ENCODE peak calls at places on chromosomes 12 and 14, in five cellular contexts. R is body of pancreas, J is mesenchymal stem cell, U is A549, F is sigmoid colon. H is an unnamed sample.
A peak's percentile ranks its signal among the peaks of the same experiment; 100 is the strongest.

GRCh38 chr12:19639781-19640180 is 200.5 kb downstream of the AEBP2 start:
- DNase-seq in R (no peak), J (no peak), U (no peak), F (no peak), H (no peak)

GRCh38 chr12:31029916-31030562 is 43.6 kb upstream of the DDX11 start:
- DNase-seq in R (no peak), J (no peak), U (no peak), F (no peak), H (no peak)

GRCh38 chr14:65879218-65880009 is 466.9 kb downstream of the FUT8 start:
- DNase-seq in R (no peak), J (peak; percentile 2), U (peak; percentile 14), F (no peak), H (no peak)

GRCh38 chr14:72682188-72682587 is 211.7 kb downstream of the DPF3 start:
- DNase-seq in R (no peak), J (peak; percentile 33), U (no peak), F (no peak), H (no peak)

GRCh38 chr12:88623777-88624548 is 43.7 kb upstream of the KITLG start:
- DNase-seq in R (no peak), J (no peak), U (no peak), F (no peak), H (no peak)

GRCh38 chr12:121794532-121795028 is 1.1 kb upstream of the RHOF start:
- DNase-seq in R (peak; percentile 55), J (no peak), U (no peak), F (peak; percentile 83), H (peak; percentile 56)

GRCh38 chr12:83010169-83010804 is 323.6 kb downstream of the TMTC2 start:
- DNase-seq in R (no peak), J (no peak), U (no peak), F (no peak), H (no peak)

GRCh38 chr14:102966256-102966655 is 43.8 kb downstream of the AMN start:
- DNase-seq in R (no peak), J (no peak), U (no peak), F (no peak), H (no peak)

GRCh38 chr12:69897744-69898143 is 72.7 kb downstream of the MYRFL start:
- DNase-seq in R (peak; percentile 18), J (peak; percentile 80), U (no peak), F (no peak), H (no peak)

GRCh38 chr12:118103231-118103600 is 595 bp downstream of the VSIG10 start:
- DNase-seq in R (peak; percentile 7), J (no peak), U (peak; percentile 26), F (peak; percentile 66), H (peak; percentile 48)

GRCh38 chr12:37541356-37541755 is 775.2 kb upstream of the ALG10B start:
- DNase-seq in R (no peak), J (no peak), U (no peak), F (no peak), H (no peak)
- H3K9me3 ChIP-seq in R (no peaks in the 10 kb centered on the region), J (peaks cover 4% of the 10 kb centered on the region), U (no peaks in the 10 kb centered on the region), F (no peaks in the 10 kb centered on the region), H (no peaks in the 10 kb centered on the region)

GRCh38 chr12:109583733-109584132 is 10.1 kb downstream of the MVK start:
- DNase-seq in R (no peak), J (no peak), U (no peak), F (no peak), H (no peak)

GRCh38 chr12:109581856-109582255 is 8.3 kb downstream of the MVK start:
- DNase-seq in R (no peak), J (peak; percentile 68), U (no peak), F (no peak), H (no peak)

GRCh38 chr12:109580684-109581333 is 7.2 kb downstream of the MVK start:
- DNase-seq in R (no peak), J (no peak), U (no peak), F (no peak), H (no peak)

GRCh38 chr12:109581334-109581691 is 7.7 kb downstream of the MVK start:
- DNase-seq in R (no peak), J (no peak), U (no peak), F (no peak), H (no peak)

GRCh38 chr12:109582636-109583035 is 9.0 kb downstream of the MVK start:
- DNase-seq in R (no peak), J (no peak), U (no peak), F (no peak), H (no peak)
- H3K9me3 ChIP-seq in R (no peaks in the 10 kb centered on the region), J (no peaks in the 10 kb centered on the region), U (no peaks in the 10 kb centered on the region), F (no peaks in the 10 kb centered on the region), H (no peaks in the 10 kb centered on the region)

GRCh38 chr14:28307506-28307905 is 459.1 kb upstream of the FOXG1 start:
- DNase-seq in R (no peak), J (no peak), U (no peak), F (no peak), H (no peak)

GRCh38 chr14:28305938-28306337 is 460.6 kb upstream of the FOXG1 start:
- DNase-seq in R (no peak), J (no peak), U (no peak), F (no peak), H (no peak)

GRCh38 chr14:28303248-28303647 is 463.3 kb upstream of the FOXG1 start:
- DNase-seq in R (no peak), J (no peak), U (no peak), F (no peak), H (no peak)

DNA sequence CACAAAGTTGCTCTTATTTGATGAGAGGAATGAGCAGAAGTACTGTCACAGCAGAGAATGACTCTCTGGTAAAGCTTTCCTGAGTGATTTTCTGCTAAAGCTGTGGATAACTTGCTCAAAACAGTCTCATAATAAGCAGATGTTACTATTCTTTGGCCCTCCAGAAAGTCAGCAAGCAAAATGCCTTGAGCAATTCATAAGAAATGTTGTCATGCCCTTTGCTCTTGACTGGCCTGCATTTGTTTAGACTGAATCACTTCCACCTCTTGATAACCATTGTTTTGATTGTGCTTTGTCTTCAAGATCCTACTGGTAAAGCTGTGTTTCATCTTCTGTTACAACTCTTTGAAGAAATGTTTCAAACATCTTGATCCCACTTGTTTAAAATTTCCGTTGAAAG is 457.9 kb upstream of the FOXG1 start:
- DNase-seq in R (no peak), J (no peak), U (no peak), F (no peak), H (no peak)
- H3K9me3 ChIP-seq in R (no peaks in the 10 kb centered on the region), J (no peaks in the 10 kb centered on the region), U (peaks cover 3% of the 10 kb centered on the region), F (no peaks in the 10 kb centered on the region), H (no peaks in the 10 kb centered on the region)

GRCh38 chr12:133081408-133081806 is 684 bp downstream of the ZNF140 start:
- DNase-seq in R (peak; percentile 3), J (no peak), U (no peak), F (no peak), H (no peak)
- H3K9me3 ChIP-seq in R (peaks cover 49% of the 10 kb centered on the region), J (peaks cover 78% of the 10 kb centered on the region), U (peaks cover 90% of the 10 kb centered on the region), F (peaks cover 78% of the 10 kb centered on the region), H (peaks cover 50% of the 10 kb centered on the region)

DNA sequence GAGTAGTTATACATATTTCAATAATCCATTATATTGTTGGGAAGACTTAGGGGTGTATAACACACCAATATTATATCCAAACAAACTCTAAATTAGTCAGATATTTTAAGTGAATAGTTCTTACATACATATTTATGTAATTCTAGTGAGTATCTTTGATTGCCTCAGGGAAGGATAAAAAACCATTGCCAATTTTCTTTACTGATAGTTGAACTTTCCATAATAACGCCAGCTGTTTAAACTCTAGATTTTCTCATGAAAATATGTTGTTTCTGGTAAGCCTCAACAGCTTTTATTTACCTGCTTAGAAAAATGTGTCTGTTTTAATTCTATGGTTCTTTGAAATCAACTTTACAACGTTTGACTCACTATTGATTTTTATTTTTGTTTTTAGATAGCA is 959.6 kb upstream of the NOVA1 start:
- DNase-seq in R (no peak), J (no peak), U (no peak), F (no peak), H (no peak)
- H3K9me3 ChIP-seq in R (no peaks in the 10 kb centered on the region), J (no peaks in the 10 kb centered on the region), U (no peaks in the 10 kb centered on the region), F (no peaks in the 10 kb centered on the region), H (no peaks in the 10 kb centered on the region)

GRCh38 chr12:34407813-34408212 is 385.5 kb downstream of the ALG10 start:
- DNase-seq in R (no peak), J (no peak), U (no peak), F (no peak), H (no peak)
- H3K9me3 ChIP-seq in R (peaks cover 51% of the 10 kb centered on the region), J (peaks cover 61% of the 10 kb centered on the region), U (peaks cover 20% of the 10 kb centered on the region), F (peaks cover 41% of the 10 kb centered on the region), H (peaks cover 9% of the 10 kb centered on the region)

GRCh38 chr12:106870116-106870515 is 85.6 kb upstream of the TMEM263 start:
- DNase-seq in R (no peak), J (no peak), U (no peak), F (no peak), H (no peak)

GRCh38 chr12:106863185-106863584 is 88.7 kb downstream of the RIC8B start:
- DNase-seq in R (no peak), J (no peak), U (no peak), F (no peak), H (no peak)

GRCh38 chr12:106868982-106869381 is 86.7 kb upstream of the TMEM263 start:
- DNase-seq in R (no peak), J (no peak), U (no peak), F (no peak), H (no peak)

GRCh38 chr12:106865685-106866084 is 90.0 kb upstream of the TMEM263 start:
- DNase-seq in R (no peak), J (no peak), U (no peak), F (no peak), H (no peak)

DNA sequence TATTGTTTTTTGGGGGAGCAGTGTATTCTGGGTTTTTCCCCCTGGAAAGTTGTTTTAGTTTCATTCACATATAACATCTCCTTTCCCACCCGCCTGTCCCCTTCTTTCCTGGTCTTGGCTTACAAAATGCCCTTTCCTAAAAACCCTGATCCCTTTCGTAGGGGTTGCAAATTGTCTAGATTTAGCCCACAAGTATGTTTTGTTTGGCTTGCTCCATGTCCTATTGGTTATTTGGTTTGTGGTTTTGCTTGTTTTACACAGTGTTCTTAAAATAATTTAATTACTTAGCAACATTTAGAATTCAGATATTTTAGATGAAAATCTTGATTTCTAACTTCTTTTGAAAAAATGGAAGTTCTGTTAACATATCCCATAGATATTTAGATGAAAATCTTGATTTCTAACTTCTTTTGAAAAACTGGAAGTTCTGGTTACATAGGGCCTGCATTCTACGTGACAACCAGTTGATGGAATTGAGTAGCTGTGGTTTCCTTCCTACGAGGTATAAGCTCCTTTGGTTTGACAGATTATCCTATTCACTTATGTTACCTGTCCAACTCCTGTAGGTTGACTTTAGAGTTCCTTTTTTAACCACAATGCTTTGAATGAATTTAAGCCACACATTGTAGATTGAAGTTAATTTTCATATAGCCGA is 89.2 kb upstream of the TMEM263 start:
- DNase-seq in R (no peak), J (no peak), U (no peak), F (no peak), H (no peak)
- H3K9me3 ChIP-seq in R (no peaks in the 10 kb centered on the region), J (no peaks in the 10 kb centered on the region), U (no peaks in the 10 kb centered on the region), F (no peaks in the 10 kb centered on the region), H (no peaks in the 10 kb centered on the region)